ENCODE peak calls at places on chromosomes 11 and 22, in nine cellular contexts. U is IMR-90, M is neural progenitor cell, L is MM.1S, D is neuronal stem cell, R is endodermal cell, K is PC-3, T is GM23248, H is H9. G is an unnamed sample.

GRCh38 chr11:33480636-33481035 is 220.0 kb downstream of the C11orf91 start:
- DNase-seq in U (no peak), M (no peak), L (no peak), D (no peak), R (peak; percentile 22), K (no peak), T (no peak), H (no peak), G (no peak)

GRCh38 chr11:108693852-108694251 is 29.0 kb downstream of the DDX10 start:
- DNase-seq in U (peak; percentile 63), M (no peak), L (no peak), D (no peak), R (no peak), K (peak; percentile 68), T (peak; percentile 83), H (no peak), G (no peak)

GRCh38 chr11:102603576-102603975 is 21.6 kb downstream of the MMP20 start:
- DNase-seq in U (peak; percentile 27), M (no peak), L (no peak), D (no peak), R (no peak), K (no peak), T (no peak), H (no peak), G (no peak)

GRCh38 chr22:36213596-36213995 is 12.0 kb upstream of the APOL4 start:
- DNase-seq in U (no peak), M (no peak), L (no peak), D (no peak), R (no peak), K (no peak), T (no peak), H (no peak), G (no peak)

GRCh38 chr11:90241414-90241813 is 18.6 kb upstream of the CHORDC1 start:
- DNase-seq in U (no peak), M (no peak), L (no peak), D (no peak), R (no peak), K (no peak), T (no peak), H (no peak), G (no peak)

GRCh38 chr11:83681045-83681781 is 395.0 kb upstream of the CCDC90B start:
- DNase-seq in U (no peak), M (peak; percentile 60), L (peak; percentile 26), D (peak; percentile 41), R (no peak), K (no peak), T (peak; percentile 58), H (no peak), G (no peak)

GRCh38 chr11:1106387-1106786 is 31.7 kb downstream of the MUC2 start:
- DNase-seq in U (no peak), M (no peak), L (no peak), D (no peak), R (no peak), K (no peak), T (no peak), H (no peak), G (no peak)

GRCh38 chr11:83070878-83071640 is 638 bp downstream of the RAB30 start:
- DNase-seq in U (peak; percentile 26), M (peak; percentile 60), L (no peak), D (peak; percentile 11), R (no peak), K (no peak), T (peak; percentile 53), H (no peak), G (peak; percentile 39)

GRCh38 chr11:129590030-129590752 is 214.5 kb downstream of the BARX2 start:
- DNase-seq in U (no peak), M (no peak), L (no peak), D (no peak), R (peak; percentile 53), K (peak; percentile 19), T (no peak), H (no peak), G (no peak)

GRCh38 chr11:129590753-129591475 is 215.3 kb downstream of the BARX2 start:
- DNase-seq in U (no peak), M (no peak), L (no peak), D (no peak), R (peak; percentile 63), K (no peak), T (no peak), H (peak; percentile 41), G (no peak)

GRCh38 chr11:129591527-129591926 is 215.9 kb downstream of the BARX2 start:
- DNase-seq in U (no peak), M (no peak), L (no peak), D (no peak), R (no peak), K (no peak), T (no peak), H (no peak), G (no peak)

GRCh38 chr11:129592191-129592590 is 216.5 kb downstream of the BARX2 start:
- DNase-seq in U (no peak), M (no peak), L (no peak), D (no peak), R (peak; percentile 39), K (no peak), T (no peak), H (no peak), G (no peak)

DNA sequence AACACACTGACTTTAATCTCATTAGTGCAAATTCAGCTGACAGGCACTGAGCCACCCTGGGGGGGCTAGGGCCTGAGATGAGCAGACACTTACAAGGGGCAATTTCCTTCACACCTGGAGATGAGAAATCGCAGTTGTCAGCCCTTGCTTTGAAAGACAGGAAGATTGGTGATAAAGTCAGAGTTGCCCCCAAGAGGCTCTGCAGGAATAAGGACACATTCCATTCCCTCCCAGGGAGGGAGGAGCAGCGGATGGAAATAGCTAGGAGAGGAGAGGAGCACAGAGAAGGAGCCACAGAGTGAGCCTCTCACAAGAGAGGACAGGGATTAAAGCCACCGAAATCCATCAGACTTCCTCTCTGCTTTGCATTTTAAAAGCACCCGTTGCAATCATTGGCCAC is 213.5 kb downstream of the BARX2 start:
- DNase-seq in U (no peak), M (peak; percentile 39), L (no peak), D (no peak), R (peak; percentile 89), K (no peak), T (no peak), H (peak; percentile 78), G (no peak)
- H3K9ac ChIP-seq in U (no peak overlapping the region), M (no peak overlapping the region), L (no peak overlapping the region), D (no peak overlapping the region), R (no peak overlapping the region), K (no peak overlapping the region), T (no peak overlapping the region), H (no peak overlapping the region), G (no peak overlapping the region)

GRCh38 chr22:29275819-29276565 is 7.9 kb downstream of the EWSR1 start:
- DNase-seq in U (no peak), M (no peak), L (no peak), D (no peak), R (no peak), K (no peak), T (no peak), H (no peak), G (no peak)
- H3K9ac ChIP-seq in U (no peak overlapping the region), M (no peak overlapping the region), L (no peak overlapping the region), D (no peak overlapping the region), R (no peak overlapping the region), K (no peak overlapping the region), T (no peak overlapping the region), H (no peak overlapping the region), G (no peak overlapping the region)

GRCh38 chr22:30423296-30423958 is 2.1 kb upstream of the MTFP1 start:
- DNase-seq in U (no peak), M (no peak), L (peak; percentile 21), D (no peak), R (no peak), K (no peak), T (peak; percentile 81), H (no peak), G (no peak)

GRCh38 chr22:30421695-30422480 is 3.7 kb upstream of the MTFP1 start:
- DNase-seq in U (no peak), M (no peak), L (no peak), D (no peak), R (no peak), K (peak; percentile 19), T (peak; percentile 28), H (no peak), G (no peak)

GRCh38 chr22:30422481-30423295 is 2.9 kb upstream of the MTFP1 start:
- DNase-seq in U (peak; percentile 95), M (peak; percentile 76), L (no peak), D (peak; percentile 56), R (peak; percentile 92), K (peak; percentile 94), T (peak; percentile 99), H (peak; percentile 76), G (no peak)

GRCh38 chr22:30423959-30424380 is 1.6 kb upstream of the MTFP1 start:
- DNase-seq in U (peak; percentile 100), M (peak; percentile 100), L (peak; percentile 100), D (peak; percentile 99), R (peak; percentile 99), K (peak; percentile 98), T (peak; percentile 100), H (peak; percentile 99), G (peak; percentile 93)

DNA sequence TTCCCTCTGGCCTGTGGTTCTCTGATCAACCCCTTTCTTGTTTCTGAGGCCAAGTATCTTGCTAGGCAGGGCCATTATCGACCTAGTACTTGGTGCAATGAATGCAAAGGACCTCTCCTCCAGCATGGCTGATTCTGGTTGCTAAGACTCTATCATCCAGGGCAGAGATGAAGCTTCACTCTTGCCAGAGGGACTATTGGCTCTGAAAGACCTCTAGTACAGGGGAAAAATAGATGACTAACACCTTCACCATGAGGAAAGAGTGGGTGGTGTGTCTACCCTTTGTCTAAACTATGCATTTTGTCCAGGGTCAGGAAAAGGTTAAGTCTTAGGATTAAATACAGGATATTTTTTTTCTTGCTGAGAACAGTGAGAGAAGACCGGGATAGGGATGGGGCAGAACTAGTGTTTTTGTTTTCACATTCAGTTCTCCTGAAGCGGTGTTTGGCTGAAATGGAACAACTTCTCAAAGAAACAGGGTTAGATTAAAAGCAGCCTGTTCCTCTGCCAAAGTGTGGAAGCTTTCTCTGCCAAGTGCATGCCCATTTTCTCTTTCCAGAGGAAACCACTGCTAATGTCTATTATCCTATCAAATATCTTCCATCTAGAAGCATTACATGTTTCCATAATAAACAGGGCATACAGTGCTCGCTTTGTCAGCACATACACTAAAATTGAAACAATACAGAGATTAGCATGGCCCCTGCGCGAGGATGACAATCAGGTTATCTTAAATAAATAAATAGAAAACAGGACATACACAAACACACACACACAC is 5.0 kb upstream of the MTFP1 start:
- DNase-seq in U (peak; percentile 90), M (no peak), L (no peak), D (no peak), R (no peak), K (peak; percentile 59), T (peak; percentile 93), H (no peak), G (no peak)
- H3K9ac ChIP-seq in U (peak overlapping the region; percentile 12), M (no peak overlapping the region), L (no peak overlapping the region), D (no peak overlapping the region), R (no peak overlapping the region), K (peak overlapping the region; percentile 93), T (peak overlapping the region; percentile 91), H (no peak overlapping the region), G (peak overlapping the region; percentile 97)

DNA sequence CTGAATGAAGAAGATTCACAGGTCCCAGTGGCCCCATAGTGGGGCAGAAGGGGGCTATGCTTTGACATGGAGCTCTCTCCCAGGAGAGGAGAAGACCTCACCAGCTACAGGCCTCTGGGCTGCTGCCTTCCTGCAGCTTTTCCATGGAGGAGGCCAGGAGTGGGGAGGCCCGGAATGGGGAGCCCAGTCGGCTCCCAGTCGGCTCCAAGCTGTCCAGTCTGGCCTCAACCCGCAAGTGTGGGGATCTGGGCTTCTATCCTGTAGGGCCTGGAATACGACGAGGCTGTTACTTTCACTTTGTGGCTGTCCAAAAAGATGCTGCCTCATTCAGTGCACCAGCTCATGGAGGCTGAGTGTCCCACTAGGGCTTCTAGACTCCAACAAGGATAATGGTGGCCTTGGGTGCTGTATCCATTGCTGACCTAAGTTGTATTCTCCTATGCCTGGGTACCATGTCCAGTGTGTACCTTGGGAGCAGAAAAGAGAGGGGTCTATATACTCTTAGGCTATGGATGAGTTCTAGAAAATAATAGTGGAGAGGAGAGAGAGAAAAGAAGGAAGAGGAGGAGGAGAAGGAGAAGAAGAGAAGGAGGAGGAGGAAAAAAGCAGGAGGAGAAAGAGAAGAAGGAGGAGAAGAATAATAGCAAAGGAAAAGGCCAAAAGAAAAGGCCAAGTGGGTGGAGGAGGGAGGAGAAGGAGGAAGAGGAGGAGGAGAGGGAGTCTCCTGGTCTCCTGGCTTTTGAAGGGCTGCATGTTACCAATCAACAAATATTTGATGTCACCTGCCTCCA is 1.1 kb downstream of the MYO18B start:
- DNase-seq in U (no peak), M (no peak), L (no peak), D (no peak), R (no peak), K (no peak), T (no peak), H (no peak), G (no peak)
- H3K9ac ChIP-seq in U (no peak overlapping the region), M (no peak overlapping the region), L (peak overlapping the region; percentile 17), D (no peak overlapping the region), R (no peak overlapping the region), K (no peak overlapping the region), T (no peak overlapping the region), H (no peak overlapping the region), G (no peak overlapping the region)